ENCODE peak calls at places on chromosomes 16 and 17, in seven cellular contexts. N, W, H, X, S, Z and F are unnamed samples.

GRCh38 chr16:79370736-79371135 is 229.8 kb downstream of the MAF start:
- DNase-seq in W (no peak), Z (no peak), X (no peak), H (no peak), N (no peak), S (no peak), F (no peak)

GRCh38 chr17:77838748-77839147 is 119.8 kb upstream of the TNRC6C start:
- DNase-seq in Z (no peak), W (peak), N (peak), H (no peak), S (no peak), X (no peak), F (no peak)

GRCh38 chr16:70331588-70332358 is 14.9 kb upstream of the DDX19A start:
- DNase-seq in N (no peak), H (no peak), X (no peak), Z (no peak), W (peak), S (peak), F (no peak)

GRCh38 chr17:31780436-31780835 is 78.6 kb downstream of the COPRS start:
- DNase-seq in X (no peak), S (no peak), N (no peak), Z (no peak), W (no peak), H (no peak), F (no peak)

GRCh38 chr17:74008196-74008595 is 195.3 kb upstream of the RPL38 start:
- DNase-seq in Z (peak), X (peak), W (peak), S (no peak), H (peak), N (no peak), F (no peak)

GRCh38 chr17:79776378-79777165 is 1.4 kb upstream of the CBX2 start:
- DNase-seq in N (peak), H (no peak), X (no peak), Z (no peak), W (no peak), S (no peak), F (no peak)

GRCh38 chr16:1667916-1668315 is 10.2 kb upstream of the JPT2 start:
- DNase-seq in S (no peak), Z (no peak), W (no peak), X (no peak), N (no peak), H (no peak), F (no peak)

GRCh38 chr16:4115209-4115940 is 867 bp downstream of the ADCY9 start:
- DNase-seq in W (peak), N (peak), X (peak), Z (peak), H (no peak), S (peak), F (no peak)

GRCh38 chr16:81645303-81645702 is 133.8 kb upstream of the PLCG2 start:
- DNase-seq in H (no peak), N (no peak), W (no peak), Z (no peak), X (no peak), S (peak), F (peak)

GRCh38 chr16:19479302-19479721 is 42.6 kb downstream of the GDE1 start:
- DNase-seq in S (no peak), H (no peak), X (no peak), N (no peak), W (no peak), Z (no peak), F (no peak)

GRCh38 chr16:84884311-84885023 is 64.7 kb downstream of the CRISPLD2 start:
- DNase-seq in W (no peak), Z (no peak), X (no peak), S (no peak), N (no peak), H (peak), F (no peak)

GRCh38 chr17:70091681-70092080 is 16.7 kb downstream of the KCNJ16 start:
- DNase-seq in X (no peak), H (no peak), W (no peak), S (no peak), Z (no peak), N (no peak), F (no peak)

GRCh38 chr17:47698749-47699535 is 5.0 kb downstream of the TBKBP1 start:
- DNase-seq in X (peak), N (peak), W (peak), Z (peak), S (peak), H (peak), F (peak)